ENCODE peak calls at places on chromosomes 5 and 9, in seven cellular contexts. U is HS-5; A is central memory CD4-positive, alpha-beta T cell; M is lung; G is B cell; R is T-helper 1 cell; V is activated naive CD8-positive, alpha-beta T cell treated with anti-CD3 and anti-CD28 coated beads, Interleukin-2, amount 50 U/mL, for 24 hours. K is an unnamed sample.

GRCh38 chr9:16515879-16516289 is 354.6 kb downstream of the BNC2 start:
- DNase-seq in U (no peak), A (no peak), M (no peak), G (no peak), R (no peak), V (no peak), K (peak; percentile 1)

GRCh38 chr9:129185402-129185801 is 7.3 kb upstream of the IER5L start:
- DNase-seq in U (no peak), A (no peak), M (no peak), G (no peak), R (no peak), V (no peak), K (no peak)

GRCh38 chr9:108562176-108562575 is 293.6 kb downstream of the ACTL7B start:
- DNase-seq in U (no peak), A (no peak), M (no peak), G (no peak), R (no peak), V (no peak), K (no peak)

GRCh38 chr9:124869466-124869985 is 7.6 kb downstream of the ARPC5L start:
- DNase-seq in U (no peak), A (peak; percentile 41), M (no peak), G (peak; percentile 53), R (peak; percentile 38), V (peak; percentile 44), K (no peak)

GRCh38 chr9:114591206-114591853 is 3.8 kb downstream of the ATP6V1G1 start:
- DNase-seq in U (no peak), A (no peak), M (no peak), G (no peak), R (no peak), V (no peak), K (no peak)

GRCh38 chr9:11457809-11458785 is 845.3 kb upstream of the PTPRD start:
- DNase-seq in U (peak; percentile 15), A (no peak), M (no peak), G (no peak), R (no peak), V (no peak), K (peak; percentile 3)

GRCh38 chr5:84085387-84086041 is 299.2 kb downstream of the EDIL3 start:
- DNase-seq in U (no peak), A (no peak), M (no peak), G (no peak), R (no peak), V (no peak), K (no peak)

GRCh38 chr5:7642029-7642428 is 208.9 kb downstream of the CFAP90 start:
- DNase-seq in U (no peak), A (no peak), M (no peak), G (no peak), R (no peak), V (no peak), K (no peak)

GRCh38 chr9:79140751-79141150 is 431.0 kb upstream of the TLE4 start:
- DNase-seq in U (no peak), A (no peak), M (no peak), G (no peak), R (no peak), V (no peak), K (no peak)

GRCh38 chr5:135833521-135833920 is 942 bp upstream of the SLC25A48 start:
- DNase-seq in U (no peak), A (no peak), M (no peak), G (no peak), R (no peak), V (no peak), K (no peak)

GRCh38 chr5:179343902-179344300 is 1.4 kb downstream of the ADAMTS2 start:
- DNase-seq in U (no peak), A (no peak), M (no peak), G (no peak), R (no peak), V (peak; percentile 13), K (peak; percentile 31)

GRCh38 chr5:35094966-35095365 is 47.2 kb upstream of the AGXT2 start:
- DNase-seq in U (no peak), A (no peak), M (no peak), G (no peak), R (no peak), V (no peak), K (no peak)

GRCh38 chr9:16794871-16795639 is 75.4 kb downstream of the BNC2 start:
- DNase-seq in U (peak; percentile 73), A (no peak), M (no peak), G (no peak), R (no peak), V (no peak), K (no peak)

GRCh38 chr9:137955224-137955570 is 77.6 kb downstream of the CACNA1B start:
- DNase-seq in U (no peak), A (no peak), M (no peak), G (no peak), R (no peak), V (no peak), K (no peak)

GRCh38 chr5:175576591-175576990 is 81.3 kb upstream of the HRH2 start:
- DNase-seq in U (no peak), A (no peak), M (no peak), G (no peak), R (no peak), V (no peak), K (no peak)

GRCh38 chr9:7813030-7813429 is 13.5 kb upstream of the DMAC1 start:
- DNase-seq in U (no peak), A (no peak), M (no peak), G (no peak), R (no peak), V (no peak), K (no peak)

GRCh38 chr5:40021007-40021406 is 596.2 kb upstream of the DAB2 start:
- DNase-seq in U (no peak), A (no peak), M (no peak), G (no peak), R (no peak), V (no peak), K (no peak)

GRCh38 chr5:79947486-79948023 is 43.5 kb downstream of the MTX3 start:
- DNase-seq in U (no peak), A (no peak), M (no peak), G (no peak), R (no peak), V (no peak), K (no peak)

GRCh38 chr5:134242146-134242545 is 16.3 kb upstream of the PPP2CA start:
- DNase-seq in U (no peak), A (no peak), M (no peak), G (no peak), R (no peak), V (no peak), K (no peak)

GRCh38 chr9:128771094-128771721 is 519 bp downstream of the ZER1 start:
- DNase-seq in U (no peak), A (no peak), M (no peak), G (peak; percentile 49), R (no peak), V (peak; percentile 26), K (no peak)

GRCh38 chr5:77990020-77990419 is 213.9 kb upstream of the TBCA start:
- DNase-seq in U (no peak), A (no peak), M (no peak), G (no peak), R (no peak), V (no peak), K (no peak)

GRCh38 chr9:135023389-135023788 is 64.1 kb upstream of the OLFM1 start:
- DNase-seq in U (no peak), A (no peak), M (no peak), G (no peak), R (no peak), V (no peak), K (no peak)

GRCh38 chr5:140311011-140311467 is 8.1 kb upstream of the PFDN1 start:
- DNase-seq in U (no peak), A (no peak), M (no peak), G (no peak), R (no peak), V (no peak), K (peak; percentile 79)

GRCh38 chr5:141713616-141714309 is 31.7 kb upstream of the ARAP3 start:
- DNase-seq in U (no peak), A (no peak), M (no peak), G (no peak), R (no peak), V (no peak), K (no peak)

K was measured in A673.